ENCODE peak calls at places on chromosome 6, in six cellular contexts. X is HepG2, G is Peyer's patch, Q is fibroblast of lung, V is PC-3, N is pancreas. A is an unnamed sample.

GRCh38 chr6:25050356-25050755 is 114.6 kb upstream of the RIPOR2 start:
- DNase-seq in Q (peak; percentile 90), X (no peak), V (no peak), G (peak; percentile 66), N (no peak), A (peak; percentile 61)

GRCh38 chr6:125004198-125004597 is 42.0 kb downstream of the RNF217 start:
- DNase-seq in N (no peak), X (no peak), V (no peak), G (no peak), Q (no peak), A (no peak)

GRCh38 chr6:164010446-164011071 is 596.0 kb downstream of the QKI start:
- DNase-seq in G (no peak), N (no peak), V (no peak), X (no peak), Q (no peak), A (no peak)

GRCh38 chr6:154258064-154258757 is 98.4 kb downstream of the IPCEF1 start:
- DNase-seq in X (no peak), V (no peak), N (no peak), G (no peak), Q (no peak), A (no peak)

GRCh38 chr6:83517500-83517899 is 5.2 kb downstream of the PRSS35 start:
- DNase-seq in V (peak; percentile 10), Q (no peak), X (no peak), G (no peak), N (no peak), A (no peak)

GRCh38 chr6:134853111-134854055 is 96.5 kb downstream of the ALDH8A1 start:
- DNase-seq in V (peak; percentile 73), X (peak; percentile 69), Q (peak; percentile 32), G (peak; percentile 77), N (no peak), A (peak; percentile 64)

GRCh38 chr6:137692806-137693205 is 174.3 kb upstream of the TNFAIP3 start:
- DNase-seq in Q (no peak), X (no peak), V (peak; percentile 21), G (no peak), N (no peak), A (peak; percentile 60)

GRCh38 chr6:17816921-17817611 is 110.3 kb upstream of the NUP153 start:
- DNase-seq in V (peak; percentile 41), G (no peak), X (peak; percentile 75), N (no peak), Q (peak; percentile 45), A (no peak)

GRCh38 chr6:167872538-167873210 is 46.0 kb downstream of the AFDN start:
- DNase-seq in X (no peak), N (no peak), V (no peak), G (no peak), Q (no peak), A (no peak)

GRCh38 chr6:95091823-95092436 is 485.4 kb upstream of the MANEA start:
- DNase-seq in N (no peak), G (no peak), Q (peak; percentile 87), V (peak; percentile 67), X (peak; percentile 41), A (peak; percentile 48)

GRCh38 chr6:150068173-150068785 is 642 bp downstream of the ULBP3 start:
- DNase-seq in V (no peak), N (no peak), Q (no peak), X (no peak), G (no peak), A (no peak)

GRCh38 chr6:111730835-111731234 is 125.2 kb upstream of the TRAF3IP2 start:
- DNase-seq in V (no peak), Q (peak; percentile 52), N (no peak), X (no peak), G (no peak), A (no peak)

GRCh38 chr6:161152904-161153662 is 120.8 kb downstream of the AGPAT4 start:
- DNase-seq in G (no peak), V (no peak), Q (peak; percentile 22), X (no peak), N (no peak), A (no peak)

GRCh38 chr6:46796842-46797241 is 3.7 kb downstream of the MEP1A start:
- DNase-seq in G (no peak), N (no peak), Q (no peak), V (peak; percentile 30), X (no peak), A (peak; percentile 89)

GRCh38 chr6:139474145-139475108 is 100.0 kb upstream of the CITED2 start:
- DNase-seq in G (no peak), N (peak; percentile 33), V (no peak), Q (peak; percentile 92), X (no peak), A (no peak)

GRCh38 chr6:93654548-93654947 is 235.2 kb upstream of the EPHA7 start:
- DNase-seq in G (no peak), Q (no peak), X (no peak), N (no peak), V (no peak), A (no peak)

GRCh38 chr6:33923857-33924514 is 120.2 kb upstream of the MLN start:
- DNase-seq in X (no peak), N (no peak), G (no peak), V (no peak), Q (no peak), A (no peak)

GRCh38 chr6:135970750-135971149 is 119.2 kb downstream of the PDE7B start:
- DNase-seq in G (no peak), N (no peak), X (no peak), V (no peak), Q (no peak), A (no peak)
- TF ChIP-seq CTCF in G (no peak), N (no peak), X (no peak), V (no peak), Q (no peak), A (no peak)

GRCh38 chr6:143064996-143065683 is 4.5 kb downstream of the AIG1 start:
- DNase-seq in V (peak; percentile 14), G (no peak), Q (no peak), N (no peak), X (peak; percentile 96), A (peak; percentile 70)
- H3K4me1 ChIP-seq in V (peaks cover 12% of the 10 kb centered on the region), G (peaks cover 5% of the 10 kb centered on the region), Q (no peaks in the 10 kb centered on the region), N (no peaks in the 10 kb centered on the region), X (peaks cover 64% of the 10 kb centered on the region), A (peaks cover 36% of the 10 kb centered on the region)

DNA sequence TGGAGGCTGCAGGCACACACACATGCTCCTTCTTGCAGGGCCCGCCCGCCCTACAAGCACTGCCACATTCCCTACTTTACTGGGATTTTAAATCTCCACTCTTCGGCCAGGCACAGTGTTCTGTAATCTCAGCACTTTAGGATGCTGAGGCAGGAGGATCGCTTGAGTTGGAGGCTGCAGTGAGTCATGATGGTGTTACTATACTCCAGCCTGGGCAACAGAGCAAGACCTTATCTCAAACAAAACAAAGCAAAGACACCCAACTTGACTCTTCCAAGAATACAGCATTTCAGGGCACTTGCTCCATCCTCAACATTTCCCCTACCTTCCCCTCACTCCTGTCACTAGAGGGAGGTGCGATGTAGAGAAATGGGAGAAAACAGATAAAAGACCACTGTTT is 194.0 kb downstream of the MYLK4 start:
- DNase-seq in N (no peak), G (no peak), X (no peak), Q (no peak), V (no peak), A (no peak)
- TF ChIP-seq CTCF in N (no peak), G (no peak), X (peak; percentile 7), Q (no peak), V (no peak), A (no peak)

DNA sequence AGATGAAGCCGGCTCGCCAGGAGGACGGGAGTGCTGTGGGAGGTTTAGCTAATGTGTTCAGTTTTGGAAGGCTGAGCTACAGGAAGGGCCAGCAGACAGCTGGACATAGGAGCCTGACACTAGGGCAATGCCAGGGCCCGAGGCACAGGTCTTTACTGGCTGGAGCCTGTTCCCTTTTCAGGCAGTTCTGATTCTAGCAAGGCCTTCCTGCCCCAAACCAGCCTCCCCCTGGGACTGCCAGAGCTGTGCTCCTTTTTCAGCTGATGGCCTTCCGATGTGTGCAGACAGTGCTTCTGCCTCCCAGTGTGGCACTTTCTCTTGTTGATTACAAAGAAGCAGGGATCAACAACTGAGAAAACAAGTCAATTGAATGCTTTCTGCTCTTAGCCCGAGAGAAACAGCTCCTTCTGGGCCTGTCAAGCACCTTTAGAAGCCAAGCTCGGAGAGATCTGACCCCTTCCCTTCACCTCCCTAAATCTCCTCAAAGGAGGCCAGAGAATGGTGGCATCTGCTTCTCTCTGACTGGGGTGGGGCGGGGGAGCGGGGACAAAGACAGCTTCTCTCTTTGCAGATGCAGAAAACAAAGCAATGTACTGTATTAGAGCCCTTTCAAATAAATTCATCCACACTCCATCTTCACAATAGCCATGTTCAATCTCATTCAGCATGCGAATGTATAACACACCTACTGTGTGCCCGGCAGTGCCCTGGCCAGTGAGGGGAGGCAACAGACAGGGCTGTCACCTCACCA is 63.2 kb downstream of the RAB44 start:
- DNase-seq in N (no peak), Q (no peak), X (no peak), V (no peak), G (no peak), A (no peak)
- H3K4me1 ChIP-seq in N (peaks cover 3% of the 10 kb centered on the region), Q (peaks cover 4% of the 10 kb centered on the region), X (peaks cover 5% of the 10 kb centered on the region), V (peaks cover 17% of the 10 kb centered on the region), G (peaks cover 6% of the 10 kb centered on the region), A (peaks cover under 1% of the 10 kb centered on the region)

DNA sequence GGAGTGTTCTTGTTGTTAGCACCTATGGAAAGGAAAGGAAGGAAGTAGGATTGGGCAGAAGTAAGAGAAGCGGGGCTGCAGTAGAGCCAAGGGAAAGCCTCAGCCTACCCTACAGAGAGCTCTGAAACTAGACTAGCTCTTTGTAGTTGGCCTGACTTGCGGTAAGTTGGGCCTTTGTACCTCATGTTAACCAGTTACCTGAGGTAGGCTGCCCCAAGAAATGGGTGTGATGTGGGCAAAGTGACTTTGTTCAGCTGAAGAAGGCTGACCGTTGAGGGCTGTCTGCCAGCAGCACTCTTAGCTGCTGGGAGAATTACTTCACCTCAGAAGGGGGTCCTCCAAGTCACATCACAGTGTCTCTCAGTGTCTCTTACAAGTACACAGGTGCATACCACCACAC is 54.9 kb upstream of the FAM184A start:
- DNase-seq in Q (no peak), G (no peak), X (no peak), V (no peak), N (no peak), A (no peak)
- TF ChIP-seq CTCF in Q (no peak), G (no peak), X (no peak), V (no peak), N (no peak), A (no peak)

DNA sequence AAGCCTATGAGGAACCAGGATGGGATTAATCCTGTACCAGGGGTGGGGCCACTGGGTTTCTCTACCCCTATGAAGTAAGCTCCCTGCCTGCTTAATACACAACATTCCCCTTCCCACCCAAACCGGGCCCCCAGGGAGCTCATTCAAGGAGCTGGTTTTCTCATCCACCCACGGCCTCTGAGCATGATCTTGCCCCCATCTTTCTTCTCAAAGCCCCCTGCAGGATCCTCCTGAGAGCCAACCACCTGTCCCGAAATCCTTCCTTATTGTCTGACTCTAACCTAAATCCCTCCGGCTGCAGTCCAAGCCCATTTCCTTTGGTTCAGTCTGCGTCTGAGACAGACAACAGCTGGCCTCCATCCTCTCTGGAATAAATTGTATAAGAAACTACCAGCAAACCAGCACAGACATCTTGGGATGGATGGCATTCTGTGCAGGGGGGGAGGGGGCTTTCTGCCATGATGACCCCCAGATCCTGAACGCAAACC is 21.0 kb downstream of the KCNK5 start:
- DNase-seq in N (peak; percentile 55), G (peak; percentile 68), X (no peak), V (no peak), Q (no peak), A (no peak)
- H3K4me1 ChIP-seq in N (peaks cover 61% of the 10 kb centered on the region), G (peaks cover 5% of the 10 kb centered on the region), X (no peaks in the 10 kb centered on the region), V (peaks cover 21% of the 10 kb centered on the region), Q (no peaks in the 10 kb centered on the region), A (peaks cover 19% of the 10 kb centered on the region)

GRCh38 chr6:131262060-131262459 is 126.8 kb downstream of the AKAP7 start:
- DNase-seq in X (peak; percentile 23), G (no peak), Q (no peak), V (no peak), N (no peak), A (no peak)
- TF ChIP-seq CTCF in X (peak; percentile 24), G (no peak), Q (no peak), V (peak; percentile 35), N (no peak), A (peak; percentile 7)